ENCODE peak calls at places on chromosomes 5 and 9, in eight cellular contexts. N, M, S, I, X, W, P and E are unnamed samples.
A peak's percentile ranks its signal among the peaks of the same experiment; 100 is the strongest.

GRCh38 chr5:90590-91547 is 1.1 kb upstream of the PLEKHG4B start:
- DNase-seq in S (no peak), X (no peak), I (no peak), M (peak; percentile 30), P (no peak), W (no peak), N (no peak), E (no peak)

GRCh38 chr9:90162819-90163218 is 479.8 kb downstream of the DIRAS2 start:
- DNase-seq in N (no peak), W (no peak), X (no peak), I (no peak), S (no peak), P (no peak), M (no peak), E (no peak)

GRCh38 chr9:134591573-134591981 is 50.0 kb upstream of the COL5A1 start:
- DNase-seq in N (no peak), S (no peak), X (no peak), W (no peak), I (no peak), M (peak; percentile 19), P (no peak), E (no peak)

GRCh38 chr9:118515947-118516346 is 811.7 kb downstream of the TLR4 start:
- DNase-seq in W (no peak), I (no peak), M (no peak), N (no peak), X (no peak), P (no peak), S (no peak), E (no peak)

GRCh38 chr9:85067792-85068191 is 398.3 kb downstream of the NTRK2 start:
- DNase-seq in I (no peak), M (no peak), P (no peak), W (no peak), N (no peak), X (no peak), S (no peak), E (no peak)

GRCh38 chr5:172453986-172454354 is 355 bp downstream of the SH3PXD2B start:
- DNase-seq in I (no peak), S (no peak), P (peak; percentile 62), W (no peak), X (no peak), N (no peak), M (peak; percentile 41), E (no peak)

GRCh38 chr5:50963647-50964584 is 297.5 kb downstream of the PARP8 start:
- DNase-seq in N (no peak), S (no peak), P (no peak), M (no peak), X (no peak), W (no peak), I (no peak), E (no peak)

GRCh38 chr9:133224762-133225161 is 15.7 kb upstream of the OBP2B start:
- DNase-seq in M (no peak), N (no peak), P (no peak), S (no peak), W (no peak), I (no peak), X (no peak), E (no peak)

GRCh38 chr9:38298904-38299303 is 93.6 kb upstream of the ALDH1B1 start:
- DNase-seq in P (no peak), I (no peak), W (no peak), M (no peak), N (no peak), S (no peak), X (no peak), E (no peak)

GRCh38 chr5:156812959-156813358 is 37.1 kb upstream of the PPP1R2B start:
- DNase-seq in M (no peak), P (no peak), I (no peak), W (no peak), X (no peak), N (no peak), S (no peak), E (no peak)

GRCh38 chr9:30944233-30944585 is 1440.2 kb upstream of the ACO1 start:
- DNase-seq in I (no peak), M (no peak), W (no peak), P (no peak), N (no peak), S (no peak), X (no peak), E (no peak)

GRCh38 chr9:35689601-35690446 is at the start of gene TPM2:
- DNase-seq in N (no peak), S (no peak), M (peak; percentile 82), P (peak; percentile 47), I (no peak), X (no peak), W (no peak), E (no peak)

GRCh38 chr5:77952811-77953210 is 176.7 kb upstream of the TBCA start:
- DNase-seq in I (no peak), M (peak; percentile 64), W (no peak), N (no peak), S (no peak), X (no peak), P (no peak), E (no peak)

GRCh38 chr5:145484195-145484594 is 350.9 kb downstream of the PRELID2 start:
- DNase-seq in W (no peak), P (no peak), M (peak; percentile 89), I (no peak), N (no peak), S (no peak), X (no peak), E (no peak)

GRCh38 chr5:138024117-138024516 is 8.8 kb downstream of the FAM13B start:
- DNase-seq in I (no peak), P (no peak), N (no peak), W (no peak), M (no peak), S (no peak), X (no peak), E (no peak)

GRCh38 chr5:177300236-177300880 is 3.2 kb downstream of the RAB24 start:
- DNase-seq in S (peak; percentile 87), N (peak; percentile 54), I (no peak), M (peak; percentile 86), X (peak; percentile 55), W (peak; percentile 56), P (peak; percentile 66), E (no peak)

GRCh38 chr9:121840838-121841760 is 189.7 kb downstream of the DAB2IP start:
- DNase-seq in W (no peak), S (no peak), M (no peak), I (no peak), X (no peak), N (no peak), P (no peak), E (no peak)

GRCh38 chr9:112753725-112754124 is 3.2 kb downstream of the SNX30 start:
- DNase-seq in P (no peak), X (no peak), I (no peak), M (peak; percentile 94), N (no peak), S (no peak), W (no peak), E (no peak)

GRCh38 chr5:17177491-17178204 is 39.8 kb upstream of the BASP1 start:
- DNase-seq in X (no peak), N (no peak), M (no peak), P (no peak), W (no peak), I (no peak), S (no peak), E (no peak)

GRCh38 chr9:37619806-37620205 is 27.4 kb upstream of the TOMM5 start:
- DNase-seq in S (no peak), W (no peak), M (no peak), P (no peak), N (no peak), I (no peak), X (no peak), E (no peak)

GRCh38 chr5:317086-317811 is 4.3 kb upstream of the AHRR start:
- DNase-seq in S (peak; percentile 14), X (no peak), I (no peak), N (no peak), M (peak; percentile 89), W (no peak), P (peak; percentile 52), E (peak; percentile 22)

GRCh38 chr5:132257131-132258101 is at the start of gene PDLIM4:
- DNase-seq in I (peak; percentile 8), W (no peak), S (no peak), X (no peak), N (no peak), P (no peak), M (peak; percentile 18), E (no peak)

GRCh38 chr5:158287643-158288228 is 428.8 kb upstream of the CLINT1 start:
- DNase-seq in P (no peak), X (no peak), N (no peak), W (no peak), M (peak; percentile 40), S (no peak), I (no peak), E (no peak)